ENCODE peak calls at places on chromosomes 4 and X, in six cellular contexts. L, Y, P, B, W and G are unnamed samples.

GRCh38 chr4:170243662-170244288 is 154.0 kb upstream of the AADAT start:
- DNase-seq in L (no peak), Y (no peak), P (no peak), B (no peak), W (no peak), G (no peak)

GRCh38 chr4:41878170-41878941 is 56.9 kb upstream of the TMEM33 start:
- DNase-seq in L (no peak), Y (no peak), P (no peak), B (no peak), W (no peak), G (no peak)

GRCh38 chr4:7717946-7718490 is 221.6 kb downstream of the AFAP1 start:
- DNase-seq in L (no peak), Y (no peak), P (no peak), B (no peak), W (no peak), G (no peak)

GRCh38 chr4:83022724-83023427 is 12.1 kb upstream of the COPS4 start:
- DNase-seq in L (no peak), Y (peak; percentile 12), P (no peak), B (no peak), W (no peak), G (no peak)

GRCh38 chr4:156734965-156735895 is 236.4 kb downstream of the PDGFC start:
- DNase-seq in L (peak; percentile 73), Y (no peak), P (no peak), B (no peak), W (no peak), G (no peak)

GRCh38 chr4:102334624-102335023 is 10.7 kb downstream of the SLC39A8 start:
- DNase-seq in L (no peak), Y (peak; percentile 6), P (no peak), B (no peak), W (no peak), G (no peak)

GRCh38 chrX:154840856-154841255 is 6.4 kb upstream of the SMIM9 start:
- DNase-seq in L (peak; percentile 68), Y (peak; percentile 50), P (no peak), B (no peak), W (peak; percentile 6), G (peak; percentile 7)

GRCh38 chr4:120915311-120915710 is 7.2 kb downstream of the PRDM5 start:
- DNase-seq in L (no peak), Y (no peak), P (no peak), B (no peak), W (no peak), G (peak; percentile 62)

GRCh38 chr4:7295201-7295916 is 103.0 kb downstream of the SORCS2 start:
- DNase-seq in L (peak; percentile 6), Y (no peak), P (no peak), B (no peak), W (peak; percentile 62), G (no peak)

GRCh38 chrX:53186363-53186762 is 38.6 kb downstream of the KDM5C start:
- DNase-seq in L (peak; percentile 70), Y (no peak), P (no peak), B (no peak), W (no peak), G (no peak)

GRCh38 chr4:182189107-182189878 is 53.9 kb upstream of the TENM3 start:
- DNase-seq in L (peak; percentile 95), Y (no peak), P (no peak), B (no peak), W (no peak), G (no peak)

GRCh38 chrX:13487731-13488505 is 81.5 kb upstream of the EGFL6 start:
- DNase-seq in L (peak; percentile 88), Y (peak; percentile 88), P (peak; percentile 14), B (no peak), W (peak; percentile 61), G (peak; percentile 42)

GRCh38 chr4:69974646-69975045 is 9.1 kb upstream of the CSN2 start:
- DNase-seq in L (no peak), Y (peak; percentile 75), P (no peak), B (no peak), W (no peak), G (no peak)

GRCh38 chrX:111254896-111255693 is 15.2 kb downstream of the CAPN6 start:
- DNase-seq in L (peak; percentile 60), Y (no peak), P (no peak), B (no peak), W (no peak), G (no peak)